ENCODE peak calls at places on chromosomes 2 and 18, in six cellular contexts. One of them, this sample, is unnamed.

GRCh38 chr18:59516356-59517155 is 157.5 kb upstream of the LMAN1 start:
- DNase-seq in PC-9: peak; percentile 32
- DNase-seq in HTR-8/SVneo: peak; percentile 61
- DNase-seq in activated CD8-positive, alpha-beta memory T cell treated with anti-CD3 and anti-CD28 coated beads, Interleukin-2, amount 50 U/mL, for 48 hours: no peak
- DNase-seq in Panc1: no peak
- DNase-seq in G401: no peak
- DNase-seq in this sample: no peak

GRCh38 chr2:68834737-68835136 is 36.5 kb downstream of the BMP10 start:
- DNase-seq in Panc1: no peak
- DNase-seq in activated CD8-positive, alpha-beta memory T cell treated with anti-CD3 and anti-CD28 coated beads, Interleukin-2, amount 50 U/mL, for 48 hours: no peak
- DNase-seq in HTR-8/SVneo: no peak
- DNase-seq in PC-9: no peak
- DNase-seq in G401: no peak
- DNase-seq in this sample: no peak

GRCh38 chr18:42614619-42615293 is 500.7 kb downstream of the RIT2 start:
- DNase-seq in Panc1: no peak
- DNase-seq in G401: no peak
- DNase-seq in HTR-8/SVneo: no peak
- DNase-seq in activated CD8-positive, alpha-beta memory T cell treated with anti-CD3 and anti-CD28 coated beads, Interleukin-2, amount 50 U/mL, for 48 hours: no peak
- DNase-seq in PC-9: no peak
- DNase-seq in this sample: no peak

GRCh38 chr2:220034356-220035121 is 407.1 kb downstream of the SLC4A3 start:
- DNase-seq in Panc1: no peak
- DNase-seq in HTR-8/SVneo: peak; percentile 62
- DNase-seq in PC-9: peak; percentile 8
- DNase-seq in G401: no peak
- DNase-seq in activated CD8-positive, alpha-beta memory T cell treated with anti-CD3 and anti-CD28 coated beads, Interleukin-2, amount 50 U/mL, for 48 hours: no peak
- DNase-seq in this sample: no peak

GRCh38 chr2:40487592-40487991 is 35.7 kb upstream of the SLC8A1 start:
- DNase-seq in HTR-8/SVneo: no peak
- DNase-seq in PC-9: no peak
- DNase-seq in Panc1: no peak
- DNase-seq in G401: no peak
- DNase-seq in activated CD8-positive, alpha-beta memory T cell treated with anti-CD3 and anti-CD28 coated beads, Interleukin-2, amount 50 U/mL, for 48 hours: no peak
- DNase-seq in this sample: no peak

GRCh38 chr2:99066075-99066557 is 75.4 kb upstream of the C2orf15 start:
- DNase-seq in G401: peak; percentile 72
- DNase-seq in activated CD8-positive, alpha-beta memory T cell treated with anti-CD3 and anti-CD28 coated beads, Interleukin-2, amount 50 U/mL, for 48 hours: no peak
- DNase-seq in HTR-8/SVneo: peak; percentile 52
- DNase-seq in PC-9: peak; percentile 25
- DNase-seq in Panc1: peak; percentile 20
- DNase-seq in this sample: peak; percentile 83

GRCh38 chr2:45754087-45755015 is 102.9 kb downstream of the PRKCE start:
- DNase-seq in Panc1: no peak
- DNase-seq in G401: peak; percentile 89
- DNase-seq in PC-9: no peak
- DNase-seq in HTR-8/SVneo: no peak
- DNase-seq in activated CD8-positive, alpha-beta memory T cell treated with anti-CD3 and anti-CD28 coated beads, Interleukin-2, amount 50 U/mL, for 48 hours: no peak
- DNase-seq in this sample: no peak

GRCh38 chr2:165833156-165833555 is 39.1 kb upstream of the GALNT3 start:
- DNase-seq in PC-9: peak; percentile 52
- DNase-seq in G401: no peak
- DNase-seq in HTR-8/SVneo: peak; percentile 11
- DNase-seq in activated CD8-positive, alpha-beta memory T cell treated with anti-CD3 and anti-CD28 coated beads, Interleukin-2, amount 50 U/mL, for 48 hours: no peak
- DNase-seq in Panc1: no peak
- DNase-seq in this sample: peak; percentile 15

GRCh38 chr18:79662051-79662450 is 17.6 kb upstream of the CTDP1 start:
- DNase-seq in PC-9: no peak
- DNase-seq in activated CD8-positive, alpha-beta memory T cell treated with anti-CD3 and anti-CD28 coated beads, Interleukin-2, amount 50 U/mL, for 48 hours: no peak
- DNase-seq in HTR-8/SVneo: no peak
- DNase-seq in G401: no peak
- DNase-seq in Panc1: no peak
- DNase-seq in this sample: no peak

GRCh38 chr18:59918320-59918755 is 18.5 kb downstream of the PMAIP1 start:
- DNase-seq in Panc1: no peak
- DNase-seq in PC-9: peak; percentile 86
- DNase-seq in activated CD8-positive, alpha-beta memory T cell treated with anti-CD3 and anti-CD28 coated beads, Interleukin-2, amount 50 U/mL, for 48 hours: no peak
- DNase-seq in HTR-8/SVneo: peak; percentile 40
- DNase-seq in G401: no peak
- DNase-seq in this sample: peak; percentile 41

GRCh38 chr18:28855524-28855923 is 678.6 kb upstream of the CDH2 start:
- DNase-seq in HTR-8/SVneo: no peak
- DNase-seq in G401: peak; percentile 12
- DNase-seq in PC-9: no peak
- DNase-seq in Panc1: no peak
- DNase-seq in activated CD8-positive, alpha-beta memory T cell treated with anti-CD3 and anti-CD28 coated beads, Interleukin-2, amount 50 U/mL, for 48 hours: no peak
- DNase-seq in this sample: no peak

GRCh38 chr18:2883137-2883671 is 36.4 kb downstream of the EMILIN2 start:
- DNase-seq in PC-9: no peak
- DNase-seq in activated CD8-positive, alpha-beta memory T cell treated with anti-CD3 and anti-CD28 coated beads, Interleukin-2, amount 50 U/mL, for 48 hours: peak; percentile 76
- DNase-seq in G401: no peak
- DNase-seq in HTR-8/SVneo: no peak
- DNase-seq in Panc1: no peak
- DNase-seq in this sample: no peak

GRCh38 chr2:213847316-213847715 is 563.1 kb downstream of the SPAG16 start:
- DNase-seq in G401: no peak
- DNase-seq in Panc1: no peak
- DNase-seq in activated CD8-positive, alpha-beta memory T cell treated with anti-CD3 and anti-CD28 coated beads, Interleukin-2, amount 50 U/mL, for 48 hours: no peak
- DNase-seq in PC-9: no peak
- DNase-seq in HTR-8/SVneo: no peak
- DNase-seq in this sample: no peak

GRCh38 chr2:233671290-233672161 is at the start of gene UGT1A9:
- DNase-seq in PC-9: no peak
- DNase-seq in G401: no peak
- DNase-seq in Panc1: no peak
- DNase-seq in HTR-8/SVneo: no peak
- DNase-seq in activated CD8-positive, alpha-beta memory T cell treated with anti-CD3 and anti-CD28 coated beads, Interleukin-2, amount 50 U/mL, for 48 hours: no peak
- DNase-seq in this sample: no peak

GRCh38 chr18:63342206-63342605 is 22.6 kb upstream of the BCL2 start:
- DNase-seq in HTR-8/SVneo: no peak
- DNase-seq in PC-9: no peak
- DNase-seq in Panc1: no peak
- DNase-seq in activated CD8-positive, alpha-beta memory T cell treated with anti-CD3 and anti-CD28 coated beads, Interleukin-2, amount 50 U/mL, for 48 hours: no peak
- DNase-seq in G401: peak; percentile 43
- DNase-seq in this sample: no peak

This sample was measured in RKO.